ENCODE peak calls at places on chromosome 16, in six cellular contexts. I is activated CD8-positive, alpha-beta memory T cell treated with anti-CD3 and anti-CD28 coated beads for 1 hour; U is H54; T is activated CD4-positive, alpha-beta T cell treated with anti-CD3 and anti-CD28 coated beads for 4 hours; J is T-helper 1 cell; R is foreskin fibroblast. L is an unnamed sample.

GRCh38 chr16:68951991-68952877 is 108.9 kb downstream of the TANGO6 start:
- DNase-seq in I (no peak), U (peak), T (no peak), J (no peak), R (peak), L (no peak)

GRCh38 chr16:27325736-27326135 is 12.0 kb downstream of the IL4R start:
- DNase-seq in I (no peak), U (no peak), T (no peak), J (no peak), R (no peak), L (no peak)

GRCh38 chr16:78647019-78647418 is 547.6 kb downstream of the WWOX start:
- DNase-seq in I (no peak), U (no peak), T (no peak), J (no peak), R (no peak), L (no peak)

GRCh38 chr16:3127745-3128144 is 7.1 kb upstream of the ZNF213 start:
- DNase-seq in I (no peak), U (no peak), T (no peak), J (no peak), R (no peak), L (no peak)

GRCh38 chr16:28192811-28193529 is 18.8 kb downstream of the XPO6 start:
- DNase-seq in I (peak), U (no peak), T (peak), J (peak), R (no peak), L (peak)

GRCh38 chr16:21001262-21001661 is 100.7 kb downstream of the LYRM1 start:
- DNase-seq in I (no peak), U (peak), T (no peak), J (peak), R (peak), L (no peak)

GRCh38 chr16:81137012-81137335 is 40.8 kb upstream of the GCSH start:
- DNase-seq in I (no peak), U (no peak), T (no peak), J (no peak), R (peak), L (no peak)

GRCh38 chr16:5366126-5366525 is 268.5 kb upstream of the EEF2KMT start:
- DNase-seq in I (no peak), U (no peak), T (no peak), J (no peak), R (no peak), L (no peak)

GRCh38 chr16:78669994-78670393 is 570.5 kb downstream of the WWOX start:
- DNase-seq in I (no peak), U (no peak), T (no peak), J (no peak), R (no peak), L (no peak)

GRCh38 chr16:24635900-24636610 is 93.4 kb upstream of the TNRC6A start:
- DNase-seq in I (no peak), U (peak), T (no peak), J (no peak), R (peak), L (no peak)

GRCh38 chr16:9206156-9206555 is 114.7 kb downstream of the HAPSTR1 start:
- DNase-seq in I (no peak), U (no peak), T (no peak), J (no peak), R (no peak), L (no peak)

GRCh38 chr16:78413651-78414050 is 314.2 kb downstream of the WWOX start:
- DNase-seq in I (no peak), U (no peak), T (no peak), J (no peak), R (no peak), L (no peak)

GRCh38 chr16:10130482-10130996 is 51.7 kb downstream of the GRIN2A start:
- DNase-seq in I (no peak), U (no peak), T (no peak), J (no peak), R (no peak), L (no peak)

GRCh38 chr16:84117482-84117843 is 721 bp upstream of the MBTPS1 start:
- DNase-seq in I (no peak), U (no peak), T (peak), J (no peak), R (no peak), L (peak)

GRCh38 chr16:30473231-30474061 is 904 bp downstream of the ITGAL start:
- DNase-seq in I (peak), U (no peak), T (peak), J (peak), R (no peak), L (peak)

GRCh38 chr16:68389006-68389405 is 59.3 kb downstream of the SMPD3 start:
- DNase-seq in I (no peak), U (no peak), T (no peak), J (no peak), R (no peak), L (no peak)

GRCh38 chr16:66267287-66268137 is 99.0 kb upstream of the CDH5 start:
- DNase-seq in I (no peak), U (no peak), T (no peak), J (no peak), R (no peak), L (no peak)

GRCh38 chr16:51839697-51840462 is 688.8 kb upstream of the SALL1 start:
- DNase-seq in I (no peak), U (no peak), T (no peak), J (no peak), R (peak), L (no peak)

GRCh38 chr16:69930117-69930776 is 20.9 kb upstream of the CLEC18A start:
- DNase-seq in I (peak), U (peak), T (peak), J (peak), R (peak), L (peak)

GRCh38 chr16:77191259-77191969 is 424 bp downstream of the MON1B start:
- DNase-seq in I (no peak), U (no peak), T (no peak), J (peak), R (no peak), L (no peak)

L was measured in central memory CD4-positive, alpha-beta T cell.